ENCODE peak calls at places on chromosomes 1 and 21, in eight cellular contexts. O is MCF 10A; H is stimulated activated CD4-positive, alpha-beta T cell treated with anti-CD3 and anti-CD28 coated beads, Interleukin-1b, Interleukin-23, amount 100 ng/mL, for 24 hours; K is HFFc6; G is right lobe of liver; Z is GM23248; E is upper lobe of left lung; C is HFF-Myc. Q is an unnamed sample.

GRCh38 chr1:109980324-109981127 is 4.0 kb upstream of the AHCYL1 start:
- DNase-seq in H (no peak), O (peak), C (no peak), G (peak), E (peak), Z (no peak), K (no peak), Q (peak)

GRCh38 chr21:40837456-40837855 is 9.5 kb downstream of the DSCAM start:
- DNase-seq in E (no peak), C (no peak), H (no peak), G (no peak), O (no peak), Z (no peak), K (peak), Q (no peak)

GRCh38 chr1:92691937-92692336 is 93.0 kb downstream of the EVI5 start:
- DNase-seq in G (no peak), H (no peak), E (no peak), Z (no peak), O (no peak), K (no peak), C (no peak), Q (no peak)

GRCh38 chr21:31887596-31887920 is 14.7 kb downstream of the HUNK start:
- DNase-seq in G (no peak), C (no peak), K (no peak), H (no peak), Z (no peak), O (no peak), E (no peak), Q (no peak)

GRCh38 chr1:14901371-14901954 is 252.1 kb upstream of the TMEM51 start:
- DNase-seq in K (no peak), G (no peak), C (no peak), Z (no peak), E (no peak), H (no peak), O (no peak), Q (no peak)

GRCh38 chr1:1349256-1350012 is at the start of gene DVL1:
- DNase-seq in H (peak), E (peak), C (no peak), K (peak), G (no peak), Z (peak), O (no peak), Q (peak)

GRCh38 chr1:167447521-167448136 is 70.7 kb downstream of the CD247 start:
- DNase-seq in K (no peak), H (peak), O (peak), E (peak), Z (no peak), C (no peak), G (no peak), Q (peak)

GRCh38 chr1:32247983-32248889 is 1.2 kb downstream of the FAM167B start:
- DNase-seq in H (peak), O (peak), K (peak), G (peak), Z (peak), E (peak), C (no peak), Q (peak)

GRCh38 chr1:205480349-205481278 is 23.9 kb upstream of the CDK18 start:
- DNase-seq in H (peak), E (no peak), Z (no peak), G (no peak), K (no peak), O (no peak), C (no peak), Q (no peak)